ENCODE peak calls at places on chromosomes 12 and 14, in five cellular contexts. K, L, P, Z and E are unnamed samples.

GRCh38 chr12:79514730-79515525 is 175.8 kb downstream of the PAWR start:
- DNase-seq in P (no peak), L (no peak), Z (no peak), K (no peak), E (no peak)

GRCh38 chr14:24364841-24365240 is 3.1 kb upstream of the NFATC4 start:
- DNase-seq in Z (no peak), K (no peak), P (no peak), L (no peak), E (no peak)

GRCh38 chr14:62692490-62693106 is 352.7 kb downstream of the KCNH5 start:
- DNase-seq in K (no peak), Z (no peak), L (no peak), P (no peak), E (no peak)

GRCh38 chr12:112354399-112354798 is 27.8 kb downstream of the HECTD4 start:
- DNase-seq in L (no peak), K (no peak), Z (no peak), P (no peak), E (no peak)

GRCh38 chr12:82314406-82314892 is 43.7 kb downstream of the CCDC59 start:
- DNase-seq in Z (no peak), P (peak), L (no peak), K (no peak), E (no peak)

GRCh38 chr14:29637406-29637805 is 290.2 kb downstream of the PRKD1 start:
- DNase-seq in P (no peak), L (no peak), K (no peak), Z (peak), E (no peak)

GRCh38 chr14:105853907-105854599 is 327.7 kb downstream of the TMEM121 start:
- DNase-seq in Z (no peak), K (no peak), L (no peak), P (no peak), E (no peak)

GRCh38 chr12:108779998-108780688 is 48.8 kb upstream of the CORO1C start:
- DNase-seq in P (no peak), Z (peak), L (no peak), K (no peak), E (no peak)

GRCh38 chr12:131167334-131167733 is 213.6 kb downstream of the ADGRD1 start:
- DNase-seq in K (no peak), L (no peak), Z (peak), P (no peak), E (no peak)

GRCh38 chr12:38316391-38317129 is at the start of gene ALG10B:
- DNase-seq in Z (peak), L (peak), K (peak), P (peak), E (peak)

GRCh38 chr14:80606347-80606772 is 335.2 kb downstream of the CEP128 start:
- DNase-seq in K (no peak), P (no peak), Z (no peak), L (no peak), E (no peak)

GRCh38 chr14:86221755-86222154 is 691.8 kb downstream of the FLRT2 start:
- DNase-seq in K (no peak), P (no peak), Z (no peak), L (no peak), E (no peak)

GRCh38 chr14:98951031-98951430 is 321.0 kb downstream of the BCL11B start:
- DNase-seq in L (no peak), K (no peak), Z (no peak), P (no peak), E (no peak)

GRCh38 chr14:37480446-37481290 is 114.4 kb downstream of the FOXA1 start:
- DNase-seq in P (no peak), Z (no peak), K (no peak), L (no peak), E (no peak)

GRCh38 chr12:27542628-27543027 is 18.6 kb downstream of the PPFIBP1 start:
- DNase-seq in K (no peak), Z (no peak), L (no peak), P (no peak), E (no peak)

GRCh38 chr12:108819920-108820699 is 37.3 kb downstream of the SSH1 start:
- DNase-seq in P (no peak), L (no peak), K (no peak), Z (no peak), E (no peak)

GRCh38 chr12:128797119-128798118 is 26.3 kb downstream of the SLC15A4 start:
- DNase-seq in K (no peak), Z (no peak), P (no peak), L (no peak), E (no peak)

GRCh38 chr12:116892741-116893140 is 11.5 kb upstream of the HRK start:
- DNase-seq in Z (no peak), K (no peak), P (no peak), L (no peak), E (no peak)

GRCh38 chr12:2944401-2945047 is 14.7 kb upstream of the TEAD4 start:
- DNase-seq in L (peak), K (peak), Z (peak), P (peak), E (no peak)

GRCh38 chr12:3797649-3798048 is 44.7 kb upstream of the CRACR2A start:
- DNase-seq in L (no peak), K (no peak), P (no peak), Z (no peak), E (no peak)

GRCh38 chr14:67526676-67527459 is 6.2 kb upstream of the PLEKHH1 start:
- DNase-seq in P (no peak), Z (peak), K (no peak), L (peak), E (no peak)

GRCh38 chr12:11906284-11906935 is 164.3 kb upstream of the BCL2L14 start:
- DNase-seq in L (no peak), Z (no peak), P (no peak), K (no peak), E (no peak)

GRCh38 chr14:69999246-69999645 is 120.0 kb downstream of the SMOC1 start:
- DNase-seq in P (no peak), L (no peak), K (no peak), Z (no peak), E (no peak)

GRCh38 chr12:43766291-43766690 is 7.5 kb downstream of the IRAK4 start:
- DNase-seq in Z (no peak), K (no peak), L (no peak), P (no peak), E (no peak)

GRCh38 chr14:66624319-66624937 is 116.5 kb downstream of the GPHN start:
- DNase-seq in P (peak), L (peak), K (no peak), Z (peak), E (peak)

GRCh38 chr14:75249251-75249957 is 29.2 kb upstream of the FOS start:
- DNase-seq in L (peak), P (no peak), Z (no peak), K (peak), E (no peak)

GRCh38 chr12:6613015-6613775 is 6.0 kb upstream of the CHD4 start:
- DNase-seq in P (peak), L (no peak), K (no peak), Z (peak), E (peak)

GRCh38 chr12:87413784-87414183 is 615.4 kb downstream of the C12orf50 start:
- DNase-seq in P (no peak), K (no peak), L (no peak), Z (no peak), E (no peak)

GRCh38 chr12:67928621-67929369 is 60.5 kb upstream of the IFNG-AS1 start:
- DNase-seq in P (no peak), L (no peak), K (no peak), Z (no peak), E (no peak)

GRCh38 chr12:122895757-122896636 is at the start of gene VPS37B:
- DNase-seq in P (peak), Z (peak), K (peak), L (peak), E (peak)

GRCh38 chr14:24434676-24435075 is 4.9 kb downstream of the KHNYN start:
- DNase-seq in P (no peak), Z (no peak), K (no peak), L (no peak), E (no peak)

GRCh38 chr12:25843976-25844375 is 114.5 kb upstream of the RASSF8 start:
- DNase-seq in P (no peak), L (no peak), K (no peak), Z (no peak), E (no peak)